ENCODE peak calls at places on chromosomes 11 and 22, in ten cellular contexts. K, X, M, F, R, B, S, Y, N and P are unnamed samples.

GRCh38 chr11:69377953-69378302 is 84.0 kb downstream of the MYEOV start:
- DNase-seq in K (no peak), X (no peak), M (no peak), F (no peak), R (no peak), B (no peak), S (no peak), Y (no peak), N (no peak), P (peak; percentile 5)

GRCh38 chr22:33335611-33336279 is 277.6 kb upstream of the SYN3 start:
- DNase-seq in K (no peak), X (peak; percentile 18), M (peak; percentile 34), F (no peak), R (no peak), B (no peak), S (no peak), Y (no peak), N (no peak), P (no peak)

GRCh38 chr11:10920205-10920604 is 62.4 kb upstream of the ZBED5 start:
- DNase-seq in K (no peak), X (no peak), M (no peak), F (no peak), R (no peak), B (no peak), S (no peak), Y (no peak), N (peak; percentile 73), P (no peak)

GRCh38 chr11:130744804-130745203 is 171.5 kb downstream of the SNX19 start:
- DNase-seq in K (no peak), X (no peak), M (no peak), F (no peak), R (no peak), B (no peak), S (no peak), Y (no peak), N (no peak), P (no peak)

GRCh38 chr11:124961972-124962609 is 8.1 kb downstream of the CCDC15 start:
- DNase-seq in K (peak; percentile 71), X (peak; percentile 11), M (no peak), F (peak; percentile 89), R (no peak), B (no peak), S (peak; percentile 11), Y (no peak), N (peak; percentile 91), P (no peak)

GRCh38 chr11:64409707-64410395 is 50.9 kb downstream of the RPS6KA4 start:
- DNase-seq in K (peak; percentile 34), X (no peak), M (peak; percentile 40), F (no peak), R (peak; percentile 24), B (no peak), S (no peak), Y (no peak), N (no peak), P (peak; percentile 23)

GRCh38 chr11:126307706-126308105 is 3.8 kb downstream of the DCPS start:
- DNase-seq in K (peak; percentile 87), X (peak; percentile 15), M (peak; percentile 22), F (peak; percentile 29), R (peak; percentile 38), B (no peak), S (no peak), Y (no peak), N (peak; percentile 68), P (peak; percentile 60)

GRCh38 chr11:74492974-74493815 is at the start of gene LIPT2:
- DNase-seq in K (peak; percentile 99), X (peak; percentile 98), M (peak; percentile 99), F (peak; percentile 92), R (peak; percentile 96), B (peak; percentile 95), S (peak; percentile 98), Y (no peak), N (peak; percentile 93), P (peak; percentile 99)

GRCh38 chr11:111494040-111494439 is 18.1 kb downstream of the BTG4 start:
- DNase-seq in K (no peak), X (no peak), M (no peak), F (no peak), R (no peak), B (no peak), S (no peak), Y (no peak), N (no peak), P (no peak)

GRCh38 chr22:38007330-38007902 is 23.1 kb upstream of the SOX10 start:
- DNase-seq in K (no peak), X (no peak), M (no peak), F (no peak), R (no peak), B (no peak), S (no peak), Y (no peak), N (no peak), P (no peak)

GRCh38 chr11:107719557-107720304 is 7.9 kb upstream of the SLN start:
- DNase-seq in K (no peak), X (no peak), M (no peak), F (peak; percentile 59), R (no peak), B (no peak), S (no peak), Y (no peak), N (peak; percentile 60), P (no peak)

GRCh38 chr11:128575174-128575955 is 12.0 kb downstream of the ETS1 start:
- DNase-seq in K (no peak), X (no peak), M (no peak), F (no peak), R (no peak), B (no peak), S (no peak), Y (no peak), N (peak; percentile 31), P (no peak)

GRCh38 chr11:64675417-64676252 is 47.4 kb downstream of the NRXN2 start:
- DNase-seq in K (no peak), X (no peak), M (no peak), F (peak; percentile 55), R (peak; percentile 72), B (no peak), S (no peak), Y (no peak), N (peak; percentile 92), P (peak; percentile 89)

GRCh38 chr11:76296731-76297130 is 84.2 kb downstream of the THAP12 start:
- DNase-seq in K (no peak), X (no peak), M (no peak), F (no peak), R (no peak), B (no peak), S (no peak), Y (no peak), N (no peak), P (no peak)

GRCh38 chr22:37403267-37403960 is 23.9 kb downstream of the ELFN2 start:
- DNase-seq in K (peak; percentile 80), X (no peak), M (no peak), F (no peak), R (no peak), B (no peak), S (no peak), Y (no peak), N (no peak), P (no peak)

GRCh38 chr22:36643033-36643432 is 60.5 kb downstream of the CACNG2 start:
- DNase-seq in K (no peak), X (no peak), M (no peak), F (no peak), R (no peak), B (no peak), S (no peak), Y (no peak), N (no peak), P (no peak)

GRCh38 chr11:73308963-73309960 is 1.2 kb downstream of the ARHGEF17 start:
- DNase-seq in K (peak; percentile 96), X (peak; percentile 93), M (peak; percentile 75), F (no peak), R (peak; percentile 30), B (no peak), S (peak; percentile 30), Y (no peak), N (peak; percentile 95), P (peak; percentile 52)

GRCh38 chr11:120354068-120354467 is 17.9 kb downstream of the ARHGEF12 start:
- DNase-seq in K (no peak), X (no peak), M (no peak), F (no peak), R (no peak), B (no peak), S (no peak), Y (no peak), N (no peak), P (no peak)

GRCh38 chr11:33869511-33870422 is 22.1 kb downstream of the LMO2 start:
- DNase-seq in K (peak; percentile 77), X (peak; percentile 15), M (peak; percentile 32), F (no peak), R (peak; percentile 42), B (no peak), S (peak; percentile 52), Y (no peak), N (peak; percentile 60), P (peak; percentile 17)

GRCh38 chr11:76629853-76630599 is 40.5 kb downstream of the LRRC32 start:
- DNase-seq in K (peak; percentile 37), X (no peak), M (peak; percentile 74), F (no peak), R (no peak), B (no peak), S (no peak), Y (no peak), N (peak; percentile 61), P (no peak)

GRCh38 chr11:70574725-70575347 is 176.5 kb downstream of the CTTN start:
- DNase-seq in K (no peak), X (no peak), M (no peak), F (no peak), R (no peak), B (no peak), S (no peak), Y (no peak), N (no peak), P (no peak)